ENCODE peak calls at places on chromosomes 12 and 14, in four cellular contexts. D is K562, M is HepG2, U is HCT116. J is an unnamed sample.

GRCh38 chr12:68482014-68482413 is 128.7 kb upstream of the RAP1B start:
- DNase-seq in D (no peak), M (no peak), U (no peak), J (no peak)

GRCh38 chr14:42224053-42224888 is 617.6 kb downstream of the LRFN5 start:
- DNase-seq in D (peak; percentile 3), M (peak; percentile 60), U (peak; percentile 37), J (no peak)

GRCh38 chr12:1651946-1652345 is 22.9 kb downstream of the WNT5B start:
- DNase-seq in D (no peak), M (no peak), U (no peak), J (no peak)

GRCh38 chr12:51593539-51593938 is 2.5 kb downstream of the SCN8A start:
- DNase-seq in D (peak; percentile 19), M (peak; percentile 20), U (no peak), J (no peak)

GRCh38 chr14:70771781-70772212 is 37.5 kb downstream of the MAP3K9 start:
- DNase-seq in D (no peak), M (no peak), U (no peak), J (no peak)

GRCh38 chr12:77615331-77615730 is 215.4 kb upstream of the NAV3 start:
- DNase-seq in D (no peak), M (no peak), U (peak; percentile 6), J (no peak)

GRCh38 chr12:95214466-95214865 is 2.8 kb downstream of the FGD6 start:
- DNase-seq in D (no peak), M (no peak), U (no peak), J (no peak)

GRCh38 chr12:99024191-99024590 is 379.1 kb downstream of the APAF1 start:
- DNase-seq in D (no peak), M (no peak), U (no peak), J (no peak)

GRCh38 chr12:117100251-117100650 is 1.0 kb upstream of the TESC start:
- DNase-seq in D (peak; percentile 67), M (no peak), U (peak; percentile 15), J (no peak)

GRCh38 chr12:116060765-116061164 is 216.7 kb downstream of the MED13L start:
- DNase-seq in D (no peak), M (no peak), U (no peak), J (no peak)

GRCh38 chr14:104893435-104894207 is 28.6 kb downstream of the CEP170B start:
- DNase-seq in D (no peak), M (no peak), U (no peak), J (no peak)

GRCh38 chr12:121992059-121992879 is 29.4 kb upstream of the BCL7A start:
- DNase-seq in D (no peak), M (peak; percentile 39), U (no peak), J (peak; percentile 85)
- TF ChIP-seq TCF7L2 in D (no peak), M (no peak), U (no peak), J (no peak)

GRCh38 chr14:54123836-54124235 is 167.2 kb upstream of the BMP4 start:
- DNase-seq in D (no peak), M (no peak), U (no peak), J (no peak)
- TF ChIP-seq TCF7L2 in D (no peak), M (no peak), U (no peak), J (no peak)

DNA sequence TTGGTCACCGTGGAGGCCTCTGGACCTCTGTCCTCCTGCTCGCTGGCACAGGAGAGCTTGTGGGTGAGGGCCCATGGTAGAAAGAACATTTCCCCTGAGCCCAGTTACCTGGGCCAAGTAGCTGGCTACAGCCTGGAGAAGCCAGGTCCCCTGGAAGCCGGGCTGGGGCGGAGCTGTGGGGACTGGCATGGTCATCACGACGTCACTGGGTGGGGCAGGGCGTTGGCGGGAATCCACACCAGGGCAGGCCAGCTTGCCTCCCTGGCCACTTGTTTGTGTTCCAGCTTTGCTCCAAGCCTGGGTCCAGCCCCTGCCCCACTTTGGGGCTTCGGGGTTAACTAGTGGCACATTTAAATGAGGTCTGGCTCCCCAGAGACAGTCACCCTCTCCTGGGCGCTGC is 35.0 kb upstream of the SLC24A4 start:
- DNase-seq in D (peak; percentile 7), M (no peak), U (peak; percentile 28), J (no peak)
- TF ChIP-seq TCF7L2 in D (no peak), M (no peak), U (no peak), J (no peak)

GRCh38 chr14:95527392-95528002 is 7.4 kb upstream of the GLRX5 start:
- DNase-seq in D (no peak), M (peak; percentile 36), U (no peak), J (no peak)
- TF ChIP-seq TCF7L2 in D (no peak), M (no peak), U (no peak), J (no peak)

GRCh38 chr14:64474041-64474440 is 8.7 kb downstream of the AKAP5 start:
- DNase-seq in D (no peak), M (no peak), U (no peak), J (no peak)

GRCh38 chr14:64476438-64476837 is 11.1 kb downstream of the AKAP5 start:
- DNase-seq in D (no peak), M (no peak), U (no peak), J (no peak)

GRCh38 chr14:64475585-64476273 is 10.4 kb downstream of the AKAP5 start:
- DNase-seq in D (no peak), M (peak; percentile 44), U (no peak), J (no peak)

GRCh38 chr14:64474698-64475097 is 9.4 kb downstream of the AKAP5 start:
- DNase-seq in D (no peak), M (no peak), U (no peak), J (no peak)

GRCh38 chr14:64478634-64479250 is 13.4 kb downstream of the AKAP5 start:
- DNase-seq in D (no peak), M (no peak), U (no peak), J (no peak)
- TF ChIP-seq TCF7L2 in D (no peak), M (no peak), U (no peak), J (no peak)

DNA sequence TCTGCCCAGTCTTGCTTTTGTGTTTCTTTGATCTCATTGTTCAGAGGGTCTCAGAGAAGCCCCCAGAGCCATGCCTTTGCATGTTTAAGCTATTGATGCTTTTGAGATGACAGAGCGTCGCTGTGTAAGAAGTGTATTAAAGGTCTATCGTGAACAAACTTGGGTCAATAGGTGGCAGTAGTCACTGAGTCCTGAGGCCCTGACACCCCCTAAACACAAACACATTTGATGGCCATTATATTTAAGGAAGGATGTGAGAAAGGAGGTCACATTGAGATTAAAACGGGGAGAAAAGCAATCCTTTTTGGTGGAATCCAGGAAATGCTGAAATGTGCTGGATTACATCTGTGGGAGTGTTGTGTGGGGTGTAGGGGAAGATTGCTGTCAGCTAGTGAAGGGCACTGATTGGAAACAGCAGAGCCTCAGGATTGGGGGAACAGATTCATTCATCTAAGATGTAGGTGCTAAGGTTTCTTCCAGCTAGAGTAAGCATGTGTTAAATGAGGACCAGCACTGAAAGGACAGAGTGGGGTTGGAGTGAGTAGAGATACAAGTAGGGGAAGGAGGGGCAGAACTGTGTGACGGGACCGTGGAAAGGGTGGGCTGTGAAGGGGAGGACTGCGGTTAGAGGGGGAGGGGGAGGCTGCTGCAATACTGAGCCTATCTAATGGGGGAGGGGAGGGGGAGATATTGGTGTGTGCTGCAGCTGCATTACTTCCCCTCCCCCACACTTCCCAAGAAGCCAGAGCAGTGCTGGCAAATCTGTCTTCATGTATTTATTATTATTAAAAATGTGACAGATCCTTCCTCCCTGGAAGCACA is 12.7 kb downstream of the NGDN start:
- DNase-seq in D (no peak), M (no peak), U (no peak), J (no peak)
- TF ChIP-seq TCF7L2 in D (no peak), M (no peak), U (no peak), J (no peak)

DNA sequence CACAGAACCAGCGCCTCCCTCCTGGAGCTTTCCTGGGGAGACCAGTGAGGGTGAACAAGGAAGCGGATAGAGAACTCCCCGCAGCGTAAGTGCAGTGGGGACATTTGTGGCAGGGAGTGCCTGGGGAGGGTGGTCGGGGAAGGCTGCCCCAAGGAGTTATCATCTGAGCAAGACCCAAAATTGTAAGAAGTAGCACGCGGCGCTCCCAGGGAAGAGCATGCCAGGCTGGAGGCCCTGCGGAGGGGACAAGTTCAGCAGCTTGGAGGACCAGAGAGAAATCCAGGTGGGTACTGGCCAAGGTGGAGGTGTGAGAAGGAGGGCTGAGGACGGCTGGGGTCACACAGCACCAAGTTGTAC is 46.2 kb upstream of the RIMBP2 start:
- DNase-seq in D (no peak), M (no peak), U (no peak), J (no peak)
- TF ChIP-seq TCF7L2 in D (no peak), M (no peak), U (no peak), J (no peak)

J was measured in Panc1.